ENCODE peak calls at places on chromosomes 4 and X, in nine cellular contexts. T, S, C, Z, J, Q, M, W and O are unnamed samples.

GRCh38 chr4:7653510-7654414 is 219.0 kb upstream of the PSAPL1 start:
- DNase-seq in M (no peak), J (no peak), C (no peak), T (peak; percentile 55), W (no peak), S (no peak), Q (no peak), Z (no peak), O (no peak)

GRCh38 chrX:136146614-136147319 is 566 bp upstream of the FHL1 start:
- DNase-seq in S (no peak), Q (peak; percentile 49), T (no peak), J (peak; percentile 39), M (no peak), C (no peak), Z (no peak), W (no peak), O (no peak)

GRCh38 chr4:138938371-138938699 is 77.2 kb upstream of the NOCT start:
- DNase-seq in J (no peak), W (no peak), Q (peak; percentile 54), M (no peak), C (no peak), T (no peak), Z (peak; percentile 74), S (peak; percentile 66), O (no peak)

GRCh38 chr4:186726440-186727148 is 2.9 kb upstream of the FAT1 start:
- DNase-seq in M (no peak), S (peak; percentile 42), Z (peak; percentile 79), Q (peak; percentile 93), C (peak; percentile 93), J (peak; percentile 70), T (peak; percentile 65), W (no peak), O (peak; percentile 87)

GRCh38 chr4:142549248-142549647 is 296.9 kb downstream of the INPP4B start:
- DNase-seq in W (no peak), Z (no peak), T (no peak), J (no peak), C (no peak), Q (no peak), M (no peak), S (no peak), O (no peak)

GRCh38 chrX:15529165-15529564 is 28.6 kb downstream of the BMX start:
- DNase-seq in S (no peak), M (no peak), T (no peak), W (no peak), Q (no peak), J (no peak), Z (peak; percentile 47), C (no peak), O (no peak)

GRCh38 chrX:5916945-5917344 is 311.7 kb downstream of the NLGN4X start:
- DNase-seq in C (no peak), Z (no peak), T (no peak), Q (no peak), W (no peak), S (no peak), M (no peak), J (no peak), O (no peak)

GRCh38 chr4:169079942-169080827 is 70.1 kb upstream of the CBR4 start:
- DNase-seq in M (no peak), Z (peak; percentile 88), C (peak; percentile 85), S (peak; percentile 82), J (peak; percentile 35), W (no peak), Q (no peak), T (peak; percentile 63), O (no peak)

GRCh38 chr4:184534511-184535391 is 60.4 kb upstream of the IRF2 start:
- DNase-seq in S (no peak), M (no peak), T (no peak), C (no peak), Z (peak; percentile 88), Q (no peak), J (no peak), W (no peak), O (no peak)

GRCh38 chrX:103716967-103717366 is 6.3 kb downstream of the TMEM31 start:
- DNase-seq in Z (peak; percentile 97), T (no peak), W (no peak), C (no peak), S (peak; percentile 59), M (no peak), Q (no peak), J (no peak), O (no peak)

GRCh38 chr4:102299708-102300107 is 45.6 kb downstream of the SLC39A8 start:
- DNase-seq in T (peak; percentile 54), W (no peak), Q (peak; percentile 72), S (peak; percentile 19), M (no peak), Z (peak; percentile 75), J (no peak), C (no peak), O (no peak)

GRCh38 chr4:54228563-54229501 is at the start of gene PDGFRA:
- DNase-seq in Z (peak; percentile 99), W (no peak), J (peak; percentile 87), Q (peak; percentile 45), C (peak; percentile 93), T (no peak), S (peak; percentile 65), M (no peak), O (no peak)

GRCh38 chr4:54230479-54231418 is 1.7 kb downstream of the PDGFRA start:
- DNase-seq in J (peak; percentile 77), S (no peak), M (no peak), Q (peak; percentile 49), C (peak; percentile 94), T (peak; percentile 45), W (no peak), Z (peak; percentile 80), O (peak; percentile 85)

GRCh38 chr4:54231419-54232150 is 2.5 kb downstream of the PDGFRA start:
- DNase-seq in M (no peak), Z (peak; percentile 74), C (peak; percentile 94), T (no peak), J (peak; percentile 63), S (no peak), Q (peak; percentile 58), W (no peak), O (peak; percentile 88)

GRCh38 chr4:54228064-54228527 is 997 bp upstream of the PDGFRA start:
- DNase-seq in W (peak; percentile 2), Q (peak; percentile 92), S (peak; percentile 55), J (peak; percentile 85), T (peak; percentile 62), M (no peak), Z (peak; percentile 90), C (peak; percentile 95), O (peak; percentile 85)

GRCh38 chr4:54229631-54230478 is 762 bp downstream of the PDGFRA start:
- DNase-seq in Q (peak; percentile 61), S (no peak), C (peak; percentile 87), J (peak; percentile 25), M (no peak), T (peak; percentile 46), W (no peak), Z (peak; percentile 45), O (no peak)
- H3K4me3 ChIP-seq in Q (peak overlapping the region; percentile 55), S (peak overlapping the region; percentile 69), C (peak overlapping the region; percentile 43), J (peak overlapping the region; percentile 59), M (no peak overlapping the region), T (peak overlapping the region; percentile 59), W (peak overlapping the region; percentile 36), Z (peak overlapping the region; percentile 98), O (peak overlapping the region; percentile 81)

GRCh38 chr4:76028242-76028859 is 5.1 kb upstream of the CXCL10 start:
- DNase-seq in T (no peak), W (no peak), Z (peak; percentile 38), M (no peak), J (no peak), C (no peak), Q (no peak), S (no peak), O (no peak)
- H3K4me3 ChIP-seq in T (peak overlapping the region; percentile 36), W (no peak overlapping the region), Z (peak overlapping the region; percentile 30), M (no peak overlapping the region), J (peak overlapping the region; percentile 7), C (no peak overlapping the region), Q (no peak overlapping the region), S (no peak overlapping the region), O (peak overlapping the region; percentile 52)

GRCh38 chr4:45482346-45482745 is 641.5 kb downstream of the GABRG1 start:
- DNase-seq in M (no peak), Z (no peak), Q (no peak), J (no peak), W (no peak), S (no peak), T (no peak), C (no peak), O (no peak)

GRCh38 chr4:45484740-45485139 is 639.1 kb downstream of the GABRG1 start:
- DNase-seq in Z (no peak), W (no peak), M (no peak), J (no peak), S (no peak), T (no peak), Q (no peak), C (no peak), O (no peak)
- H3K4me3 ChIP-seq in Z (no peak overlapping the region), W (no peak overlapping the region), M (no peak overlapping the region), J (no peak overlapping the region), S (no peak overlapping the region), T (no peak overlapping the region), Q (no peak overlapping the region), C (no peak overlapping the region), O (no peak overlapping the region)

GRCh38 chrX:48831909-48832291 is 3.5 kb downstream of the PCSK1N start:
- DNase-seq in W (no peak), T (no peak), Z (no peak), J (no peak), S (no peak), M (no peak), Q (peak; percentile 64), C (no peak), O (no peak)

GRCh38 chrX:48831136-48831908 is 4.1 kb downstream of the PCSK1N start:
- DNase-seq in Q (peak; percentile 29), J (no peak), Z (no peak), T (no peak), M (no peak), C (no peak), S (no peak), W (no peak), O (no peak)

GRCh38 chrX:48833531-48834138 is 1.8 kb downstream of the PCSK1N start:
- DNase-seq in M (no peak), W (no peak), T (no peak), Q (no peak), J (no peak), Z (no peak), S (no peak), C (no peak), O (no peak)

GRCh38 chrX:48834383-48834709 is 1.1 kb downstream of the PCSK1N start:
- DNase-seq in T (no peak), C (no peak), J (no peak), M (no peak), W (no peak), S (no peak), Q (no peak), Z (no peak), O (no peak)

DNA sequence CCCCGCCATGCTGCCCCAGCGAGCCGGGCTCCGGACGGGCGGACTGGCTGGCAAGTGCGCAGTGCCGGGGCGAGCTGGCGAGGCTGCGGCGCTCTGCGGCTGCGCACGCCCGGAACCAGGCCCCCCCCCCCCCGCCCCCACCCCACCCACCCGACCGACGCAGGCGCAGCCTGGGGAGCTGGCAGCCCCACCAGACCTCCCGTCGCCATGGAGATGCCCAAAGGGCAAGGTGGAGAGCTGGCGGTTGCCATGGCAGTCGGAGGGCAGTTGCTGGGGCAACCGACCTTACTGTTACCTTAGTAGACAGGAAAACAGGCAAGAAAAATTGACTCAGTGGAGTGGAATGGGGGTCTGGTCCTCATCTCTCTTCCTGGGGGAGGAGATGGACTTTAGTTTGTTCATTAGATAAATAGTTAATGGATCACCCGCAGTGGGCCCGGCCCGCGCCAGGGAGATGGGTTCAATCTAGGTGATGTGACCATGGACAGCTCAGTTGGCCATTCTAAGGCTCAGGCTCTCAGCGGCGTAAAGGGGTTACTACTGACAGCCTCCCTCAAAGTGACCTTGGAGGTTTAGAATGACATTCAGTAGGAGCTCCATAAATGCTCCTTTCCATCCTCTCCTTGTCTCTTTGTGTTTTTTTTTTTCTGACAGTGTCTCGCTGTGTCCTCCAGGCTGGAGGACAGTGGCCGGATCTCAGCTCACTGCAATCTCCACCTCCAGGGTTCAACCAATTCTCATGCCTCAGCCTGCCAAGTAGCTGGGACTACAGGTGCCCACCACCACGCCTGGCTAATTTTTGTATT is at the start of gene PCSK1N:
- DNase-seq in W (no peak), S (no peak), M (peak; percentile 2), T (no peak), Q (peak; percentile 51), C (no peak), J (no peak), Z (no peak), O (no peak)
- H3K4me3 ChIP-seq in W (no peak within 1 kb of the TSS), S (peak within 1 kb of the TSS; percentile 39), M (peak within 1 kb of the TSS; percentile 38), T (peak within 1 kb of the TSS; percentile 25), Q (peak within 1 kb of the TSS; percentile 44), C (no peak within 1 kb of the TSS), J (peak within 1 kb of the TSS; percentile 11), Z (no peak within 1 kb of the TSS), O (peak within 1 kb of the TSS; percentile 45)